ENCODE peak calls at places on chromosomes 7 and 10, in five cellular contexts. S, Y, E, G and Z are unnamed samples.

GRCh38 chr10:126315471-126316177 is 72.7 kb downstream of the ADAM12 start:
- DNase-seq in G (no peak), E (no peak), Y (no peak), S (no peak), Z (no peak)

GRCh38 chr10:114427124-114427852 is 23.0 kb upstream of the AFAP1L2 start:
- DNase-seq in Y (no peak), S (no peak), E (no peak), G (peak; percentile 52), Z (no peak)

GRCh38 chr7:120033114-120033513 is 239.9 kb upstream of the KCND2 start:
- DNase-seq in Y (no peak), S (no peak), G (peak; percentile 49), E (no peak), Z (no peak)

GRCh38 chr7:80453699-80454340 is 58.0 kb downstream of the GNAT3 start:
- DNase-seq in S (no peak), Y (no peak), G (peak; percentile 21), E (peak; percentile 10), Z (no peak)

GRCh38 chr10:48890904-48891839 is 48.5 kb downstream of the LRRC18 start:
- DNase-seq in Y (no peak), S (no peak), G (peak; percentile 31), E (no peak), Z (no peak)

GRCh38 chr10:48237225-48237855 is 37.2 kb downstream of the FRMPD2 start:
- DNase-seq in G (no peak), Y (no peak), S (no peak), E (no peak), Z (no peak)

GRCh38 chr10:33265621-33266020 is 68.8 kb downstream of the NRP1 start:
- DNase-seq in Y (no peak), S (no peak), G (no peak), E (no peak), Z (no peak)

GRCh38 chr7:110841840-110842579 is 248.9 kb upstream of the LRRN3 start:
- DNase-seq in G (peak; percentile 19), S (no peak), E (no peak), Y (no peak), Z (no peak)

GRCh38 chr10:58143944-58144343 is 123.8 kb downstream of the IPMK start:
- DNase-seq in E (no peak), Y (no peak), G (no peak), S (no peak), Z (no peak)

GRCh38 chr7:104982308-104982755 is 31.7 kb upstream of the KMT2E start:
- DNase-seq in S (no peak), E (no peak), Y (no peak), G (no peak), Z (no peak)

GRCh38 chr7:80136276-80137045 is 1.8 kb downstream of the GNAI1 start:
- DNase-seq in G (peak; percentile 13), S (no peak), Y (no peak), E (no peak), Z (no peak)

GRCh38 chr7:150668472-150668911 is 17.0 kb upstream of the GIMAP2 start:
- DNase-seq in S (no peak), E (no peak), G (no peak), Y (no peak), Z (peak; percentile 87)

GRCh38 chr7:47588704-47589225 is 6.9 kb upstream of the TNS3 start:
- DNase-seq in E (no peak), S (no peak), Y (no peak), G (no peak), Z (no peak)

GRCh38 chr7:15860264-15860949 is 173.9 kb upstream of the MEOX2 start:
- DNase-seq in G (no peak), Y (no peak), S (no peak), E (no peak), Z (no peak)

GRCh38 chr10:100996678-100997363 is 2.8 kb upstream of the LZTS2 start:
- DNase-seq in G (peak; percentile 80), S (no peak), Y (no peak), E (peak; percentile 57), Z (peak; percentile 32)

GRCh38 chr10:5094265-5095205 is at the start of gene AKR1C3:
- DNase-seq in E (peak; percentile 61), G (no peak), Y (no peak), S (peak; percentile 9), Z (no peak)

GRCh38 chr7:138662066-138663061 is 38.8 kb downstream of the SVOPL start:
- DNase-seq in S (no peak), E (no peak), Y (no peak), G (no peak), Z (no peak)

GRCh38 chr7:99551329-99551728 is 585 bp downstream of the FAM200A start:
- DNase-seq in E (peak; percentile 26), S (no peak), Y (no peak), G (peak; percentile 12), Z (no peak)

GRCh38 chr7:12281026-12281425 is 69.9 kb downstream of the TMEM106B start:
- DNase-seq in Y (no peak), E (peak; percentile 5), S (no peak), G (no peak), Z (no peak)

GRCh38 chr7:27196287-27196739 is 3.6 kb downstream of the HOXA13 start:
- DNase-seq in Y (peak; percentile 79), G (peak; percentile 84), E (peak; percentile 58), S (peak; percentile 82), Z (peak; percentile 74)

GRCh38 chr7:128351296-128352123 is 7.8 kb upstream of the RBM28 start:
- DNase-seq in Y (no peak), G (no peak), S (no peak), E (no peak), Z (peak; percentile 30)

GRCh38 chr10:104483582-104483981 is 129.9 kb downstream of the CFAP58 start:
- DNase-seq in G (no peak), E (no peak), S (no peak), Y (no peak), Z (no peak)

GRCh38 chr7:47326808-47327207 is 255.1 kb downstream of the TNS3 start:
- DNase-seq in S (peak; percentile 60), Y (peak; percentile 61), G (peak; percentile 52), E (no peak), Z (no peak)

GRCh38 chr7:94251-94801 is 98.0 kb upstream of the FAM20C start:
- DNase-seq in Y (no peak), E (no peak), G (no peak), S (no peak), Z (no peak)
- H3K4me1 ChIP-seq in Y (peaks cover 8% of the 10 kb centered on the region), E (peaks cover 7% of the 10 kb centered on the region), G (peaks cover 41% of the 10 kb centered on the region), S (peaks cover 15% of the 10 kb centered on the region), Z (no peaks in the 10 kb centered on the region)

DNA sequence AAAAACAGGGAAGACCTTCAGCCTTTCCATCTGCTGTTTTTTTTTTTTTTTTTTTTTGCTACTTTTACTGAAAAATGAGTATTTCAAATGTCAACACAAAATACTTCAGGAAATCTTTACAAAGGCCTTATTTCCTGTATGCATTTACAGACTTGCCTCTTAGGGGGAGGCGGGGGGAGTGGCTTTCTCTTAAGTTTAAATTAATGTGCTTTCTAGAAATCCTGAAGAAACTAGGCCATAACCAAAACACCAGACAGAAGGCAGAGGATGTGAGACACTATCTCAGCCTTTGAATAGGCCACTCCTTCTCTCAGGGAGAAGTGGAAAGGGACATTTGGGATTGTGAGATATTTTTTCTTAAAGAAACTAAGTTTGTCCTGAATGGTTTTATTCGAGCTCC is 91.7 kb downstream of the COL28A1 start:
- DNase-seq in E (no peak), G (no peak), Y (no peak), S (no peak), Z (no peak)
- H3K4me1 ChIP-seq in E (peaks cover 7% of the 10 kb centered on the region), G (no peaks in the 10 kb centered on the region), Y (peaks cover 5% of the 10 kb centered on the region), S (peaks cover 4% of the 10 kb centered on the region), Z (peaks cover 5% of the 10 kb centered on the region)

DNA sequence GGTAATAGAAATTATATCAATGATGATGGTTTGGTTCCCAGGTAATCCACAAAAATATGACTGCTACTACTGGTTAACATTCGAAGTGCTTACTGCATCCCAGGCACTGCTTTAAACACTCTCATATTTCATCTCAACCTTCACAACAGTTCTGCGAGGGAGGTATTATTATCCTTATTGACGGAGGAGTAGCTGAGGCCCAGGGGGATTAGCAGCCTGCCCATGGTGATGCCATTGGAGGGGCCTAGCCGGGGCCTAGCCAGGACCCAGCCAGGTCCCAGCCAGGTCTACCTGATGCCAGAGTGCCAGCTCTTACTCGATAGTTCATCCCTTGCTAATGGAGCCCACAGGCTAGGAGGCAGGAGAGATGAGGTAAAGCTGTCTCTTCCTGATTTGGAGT is 217.1 kb downstream of the FAM107B start:
- DNase-seq in E (no peak), S (no peak), Y (no peak), G (no peak), Z (no peak)
- H3K4me1 ChIP-seq in E (peaks cover 90% of the 10 kb centered on the region), S (peaks cover 19% of the 10 kb centered on the region), Y (peaks cover 10% of the 10 kb centered on the region), G (peaks cover 7% of the 10 kb centered on the region), Z (peaks cover 91% of the 10 kb centered on the region)

GRCh38 chr10:11663763-11664555 is 52.5 kb upstream of the USP6NL start:
- DNase-seq in E (no peak), G (no peak), S (no peak), Y (no peak), Z (no peak)
- H3K4me1 ChIP-seq in E (no peaks in the 10 kb centered on the region), G (no peaks in the 10 kb centered on the region), S (no peaks in the 10 kb centered on the region), Y (no peaks in the 10 kb centered on the region), Z (peaks cover 6% of the 10 kb centered on the region)

GRCh38 chr10:38741226-38741625 is 647.1 kb downstream of the ZNF37A start:
- DNase-seq in G (no peak), Y (no peak), E (no peak), S (no peak), Z (no peak)
- H3K4me1 ChIP-seq in G (no peaks in the 10 kb centered on the region), Y (no peaks in the 10 kb centered on the region), E (no peaks in the 10 kb centered on the region), S (no peaks in the 10 kb centered on the region), Z (no peaks in the 10 kb centered on the region)

GRCh38 chr7:103592844-103593243 is 146.8 kb upstream of the SLC26A5 start:
- DNase-seq in S (no peak), E (no peak), G (no peak), Y (no peak), Z (no peak)
- H3K4me1 ChIP-seq in S (no peaks in the 10 kb centered on the region), E (no peaks in the 10 kb centered on the region), G (no peaks in the 10 kb centered on the region), Y (no peaks in the 10 kb centered on the region), Z (no peaks in the 10 kb centered on the region)

GRCh38 chr10:43401627-43402026 is 7.4 kb downstream of the HNRNPF start:
- DNase-seq in E (no peak), G (peak; percentile 79), S (no peak), Y (no peak), Z (no peak)

GRCh38 chr10:43402176-43402575 is 6.8 kb downstream of the HNRNPF start:
- DNase-seq in Y (no peak), S (no peak), E (no peak), G (no peak), Z (no peak)

GRCh38 chr10:43398939-43399871 is 9.8 kb downstream of the HNRNPF start:
- DNase-seq in S (no peak), E (no peak), G (no peak), Y (no peak), Z (no peak)

GRCh38 chr10:43396928-43397624 is 11.9 kb downstream of the HNRNPF start:
- DNase-seq in S (peak; percentile 91), Y (peak; percentile 91), G (peak; percentile 90), E (peak; percentile 91), Z (peak; percentile 68)

GRCh38 chr10:43399911-43400310 is 9.1 kb downstream of the HNRNPF start:
- DNase-seq in Y (no peak), E (no peak), G (no peak), S (no peak), Z (no peak)
- H3K4me1 ChIP-seq in Y (peaks cover 74% of the 10 kb centered on the region), E (peaks cover 82% of the 10 kb centered on the region), G (peaks cover 46% of the 10 kb centered on the region), S (peaks cover 89% of the 10 kb centered on the region), Z (peaks cover 79% of the 10 kb centered on the region)

GRCh38 chr10:79089579-79090110 is 20.9 kb downstream of the ZMIZ1 start:
- DNase-seq in S (no peak), Y (no peak), G (no peak), E (no peak), Z (no peak)
- H3K4me1 ChIP-seq in S (peaks cover 99% of the 10 kb centered on the region), Y (peaks cover 94% of the 10 kb centered on the region), G (peaks cover 12% of the 10 kb centered on the region), E (peaks cover 99% of the 10 kb centered on the region), Z (peaks cover 12% of the 10 kb centered on the region)